ENCODE peak calls at places on chromosome 18, in nine cellular contexts. C, F, Z, L, W, B, P, R and D are unnamed samples.

GRCh38 chr18:9737814-9738160 is 29.7 kb downstream of the RAB31 start:
- DNase-seq in B (no peak), C (peak), P (no peak), Z (no peak), R (no peak), W (no peak), L (no peak), F (no peak), D (no peak)

GRCh38 chr18:41396211-41396610 is 558.8 kb upstream of the PIK3C3 start:
- DNase-seq in R (no peak), B (no peak), P (no peak), L (no peak), F (no peak), C (no peak), Z (no peak), W (no peak), D (no peak)

GRCh38 chr18:6752200-6752873 is 22.8 kb downstream of the ARHGAP28 start:
- DNase-seq in C (no peak), R (no peak), L (peak), Z (no peak), B (no peak), P (no peak), W (no peak), F (peak), D (no peak)

GRCh38 chr18:13831864-13832508 is 8.0 kb downstream of the MC5R start:
- DNase-seq in F (no peak), P (no peak), R (no peak), C (no peak), W (no peak), L (no peak), B (peak), Z (no peak), D (no peak)

GRCh38 chr18:67092141-67092540 is 424.4 kb downstream of the DSEL start:
- DNase-seq in W (no peak), B (no peak), R (no peak), C (no peak), Z (no peak), P (no peak), L (no peak), F (no peak), D (no peak)

GRCh38 chr18:3319399-3319798 is 57.5 kb downstream of the MYL12B start:
- DNase-seq in B (peak), L (peak), F (no peak), Z (no peak), P (peak), R (no peak), W (no peak), C (no peak), D (no peak)

GRCh38 chr18:61154866-61155265 is 178.4 kb upstream of the CDH20 start:
- DNase-seq in L (no peak), P (no peak), Z (no peak), F (no peak), R (no peak), W (no peak), C (no peak), B (no peak), D (no peak)

GRCh38 chr18:36402765-36403396 is 105.4 kb downstream of the FHOD3 start:
- DNase-seq in W (no peak), P (no peak), R (no peak), Z (no peak), C (no peak), B (no peak), L (peak), F (peak), D (no peak)

GRCh38 chr18:35117951-35118411 is 76.8 kb downstream of the MAPRE2 start:
- DNase-seq in R (no peak), W (no peak), L (peak), P (no peak), C (no peak), Z (no peak), B (no peak), F (peak), D (no peak)

GRCh38 chr18:13620206-13620672 is 106.1 kb downstream of the FAM210A start:
- DNase-seq in W (no peak), Z (no peak), L (no peak), R (no peak), P (no peak), C (no peak), F (no peak), B (no peak), D (no peak)

GRCh38 chr18:73943763-73944162 is 203.9 kb downstream of the FBXO15 start:
- DNase-seq in C (no peak), P (no peak), B (no peak), F (no peak), L (no peak), R (no peak), W (no peak), Z (no peak), D (no peak)

GRCh38 chr18:5463836-5464235 is 80.0 kb downstream of the EPB41L3 start:
- DNase-seq in F (no peak), W (no peak), B (no peak), C (no peak), R (no peak), L (no peak), P (no peak), Z (no peak), D (no peak)

GRCh38 chr18:28075501-28075900 is 101.4 kb downstream of the CDH2 start:
- DNase-seq in F (no peak), B (no peak), C (no peak), Z (no peak), W (no peak), R (no peak), L (peak), P (no peak), D (no peak)

GRCh38 chr18:48229445-48230052 is 179.6 kb downstream of the ZBTB7C start:
- DNase-seq in L (peak), C (no peak), F (no peak), Z (no peak), R (no peak), P (no peak), B (no peak), W (no peak), D (no peak)

GRCh38 chr18:41767960-41768359 is 187.1 kb upstream of the PIK3C3 start:
- DNase-seq in C (no peak), L (peak), B (peak), Z (no peak), W (no peak), P (no peak), F (peak), R (no peak), D (no peak)

GRCh38 chr18:69528439-69528838 is 127.8 kb downstream of the DOK6 start:
- DNase-seq in P (no peak), W (no peak), F (peak), L (peak), Z (no peak), R (no peak), B (no peak), C (no peak), D (no peak)

GRCh38 chr18:43570593-43570992 is 293.3 kb upstream of the SYT4 start:
- DNase-seq in R (no peak), W (no peak), F (no peak), P (no peak), B (no peak), L (no peak), Z (no peak), C (no peak), D (no peak)

GRCh38 chr18:46856975-46857374 is 60.3 kb downstream of the PIAS2 start:
- DNase-seq in P (no peak), B (no peak), C (no peak), R (no peak), L (peak), F (no peak), Z (no peak), W (no peak), D (no peak)

GRCh38 chr18:59459352-59460059 is 100.4 kb upstream of the LMAN1 start:
- DNase-seq in R (no peak), F (peak), C (no peak), P (no peak), B (peak), Z (no peak), W (no peak), L (peak), D (no peak)

GRCh38 chr18:22977847-22978701 is 44.9 kb downstream of the RBBP8 start:
- DNase-seq in L (peak), W (no peak), B (peak), C (no peak), Z (no peak), R (no peak), F (peak), P (no peak), D (no peak)

GRCh38 chr18:26386002-26386401 is 159.8 kb downstream of the TAF4B start:
- DNase-seq in L (peak), R (no peak), P (no peak), C (no peak), W (no peak), Z (no peak), F (peak), B (peak), D (no peak)

GRCh38 chr18:13611058-13611615 is 115.2 kb downstream of the FAM210A start:
- DNase-seq in L (peak), P (no peak), R (no peak), Z (peak), C (no peak), B (no peak), W (no peak), F (peak), D (no peak)

GRCh38 chr18:55219059-55219458 is 259.8 kb upstream of the CCDC68 start:
- DNase-seq in F (no peak), B (no peak), Z (no peak), C (no peak), W (no peak), R (no peak), P (no peak), L (no peak), D (no peak)